ENCODE peak calls at places on chromosomes 13 and 19, in six cellular contexts. C is lower leg skin, G is spleen, H is A549, O is heart left ventricle, J is vagina. R is an unnamed sample.
A peak's percentile ranks its signal among the peaks of the same experiment; 100 is the strongest.

GRCh38 chr13:48873598-48873997 is 102.1 kb upstream of the FNDC3A start:
- DNase-seq in C (no peak), J (no peak), H (no peak), G (no peak), O (no peak), R (no peak)

GRCh38 chr19:15971217-15971616 is 22.4 kb downstream of the OR10H4 start:
- DNase-seq in C (no peak), O (no peak), G (no peak), J (no peak), H (no peak), R (no peak)

GRCh38 chr13:43985437-43986051 is 105.8 kb downstream of the LACC1 start:
- DNase-seq in C (no peak), G (no peak), J (no peak), O (no peak), H (no peak), R (no peak)

GRCh38 chr19:2246801-2247361 is 2.2 kb upstream of the AMH start:
- DNase-seq in H (no peak), G (no peak), C (no peak), J (no peak), O (peak; percentile 73), R (no peak)

GRCh38 chr13:29369060-29369743 is 226.3 kb downstream of the SLC7A1 start:
- DNase-seq in H (no peak), G (no peak), C (no peak), J (no peak), O (no peak), R (peak; percentile 9)

GRCh38 chr19:36215276-36216171 is 618 bp downstream of the ZNF146 start:
- DNase-seq in H (peak; percentile 57), G (no peak), J (no peak), O (no peak), C (no peak), R (no peak)

GRCh38 chr13:95834134-95834765 is 157.3 kb downstream of the DNAJC3 start:
- DNase-seq in O (peak; percentile 54), C (peak; percentile 91), J (no peak), G (peak; percentile 84), H (peak; percentile 26), R (peak; percentile 29)

GRCh38 chr13:112952759-112953541 is 16.1 kb upstream of the MCF2L start:
- DNase-seq in O (no peak), H (no peak), J (no peak), C (peak; percentile 59), G (peak; percentile 59), R (no peak)

GRCh38 chr13:95335667-95336066 is 34.4 kb upstream of the ABCC4 start:
- DNase-seq in H (no peak), J (no peak), G (no peak), C (no peak), O (no peak), R (no peak)

GRCh38 chr13:90365130-90365529 is 982.4 kb upstream of the MIR17HG start:
- DNase-seq in C (no peak), O (no peak), G (no peak), J (no peak), H (no peak), R (no peak)

GRCh38 chr19:18479964-18480723 is 41.7 kb downstream of the ELL start:
- DNase-seq in J (no peak), O (peak; percentile 83), H (no peak), C (peak; percentile 96), G (peak; percentile 81), R (no peak)

GRCh38 chr13:45206340-45206739 is 5.5 kb upstream of the KCTD4 start:
- DNase-seq in C (no peak), J (no peak), O (no peak), G (no peak), H (peak; percentile 28), R (no peak)

GRCh38 chr13:85651440-85651839 is 147.8 kb downstream of the SLITRK6 start:
- DNase-seq in J (no peak), O (no peak), C (no peak), H (no peak), G (no peak), R (no peak)

GRCh38 chr19:12159773-12160414 is 3.0 kb upstream of the ZNF136 start:
- DNase-seq in O (no peak), G (no peak), J (no peak), C (no peak), H (no peak), R (no peak)

GRCh38 chr13:98298599-98298998 is 121.5 kb upstream of the RNF113B start:
- DNase-seq in J (no peak), G (no peak), O (no peak), H (no peak), C (no peak), R (no peak)

GRCh38 chr19:5805465-5806132 is 732 bp downstream of the NRTN start:
- DNase-seq in O (peak; percentile 83), J (no peak), C (peak; percentile 93), G (peak; percentile 85), H (peak; percentile 81), R (peak; percentile 71)

GRCh38 chr19:1287622-1288527 is 2.2 kb downstream of the EFNA2 start:
- DNase-seq in H (no peak), C (no peak), G (no peak), O (no peak), J (no peak), R (no peak)

GRCh38 chr19:17555929-17556813 is 722 bp downstream of the COLGALT1 start:
- DNase-seq in O (peak; percentile 86), C (peak; percentile 94), J (no peak), G (peak; percentile 90), H (no peak), R (peak; percentile 18)

GRCh38 chr13:113904411-113904810 is 40.5 kb upstream of the GAS6 start:
- DNase-seq in G (peak; percentile 55), O (no peak), C (peak; percentile 82), H (peak; percentile 6), J (no peak), R (no peak)

GRCh38 chr19:51066816-51067215 is 1.9 kb upstream of the KLK13 start:
- DNase-seq in G (no peak), J (no peak), O (no peak), H (no peak), C (no peak), R (no peak)

GRCh38 chr19:11479470-11480080 is 1.3 kb downstream of the ELAVL3 start:
- DNase-seq in G (no peak), J (no peak), C (no peak), O (no peak), H (no peak), R (no peak)

GRCh38 chr19:50203281-50204080 is at the start of gene MYH14:
- DNase-seq in O (peak; percentile 88), C (peak; percentile 92), J (no peak), H (peak; percentile 99), G (peak; percentile 47), R (peak; percentile 97)

GRCh38 chr19:1942934-1943555 is 2.1 kb downstream of the CSNK1G2 start:
- DNase-seq in C (no peak), O (no peak), J (no peak), H (no peak), G (no peak), R (no peak)

GRCh38 chr13:111255228-111255790 is 65.1 kb upstream of the TEX29 start:
- DNase-seq in O (no peak), J (no peak), G (no peak), C (no peak), H (no peak), R (no peak)

GRCh38 chr19:44582581-44583265 is 30.6 kb upstream of the IGSF23 start:
- DNase-seq in O (no peak), G (no peak), J (no peak), C (peak; percentile 69), H (peak; percentile 58), R (no peak)

GRCh38 chr19:51948979-51949378 is 21.7 kb downstream of the ZNF613 start:
- DNase-seq in H (no peak), J (no peak), G (no peak), C (no peak), O (peak; percentile 60), R (no peak)

DNA sequence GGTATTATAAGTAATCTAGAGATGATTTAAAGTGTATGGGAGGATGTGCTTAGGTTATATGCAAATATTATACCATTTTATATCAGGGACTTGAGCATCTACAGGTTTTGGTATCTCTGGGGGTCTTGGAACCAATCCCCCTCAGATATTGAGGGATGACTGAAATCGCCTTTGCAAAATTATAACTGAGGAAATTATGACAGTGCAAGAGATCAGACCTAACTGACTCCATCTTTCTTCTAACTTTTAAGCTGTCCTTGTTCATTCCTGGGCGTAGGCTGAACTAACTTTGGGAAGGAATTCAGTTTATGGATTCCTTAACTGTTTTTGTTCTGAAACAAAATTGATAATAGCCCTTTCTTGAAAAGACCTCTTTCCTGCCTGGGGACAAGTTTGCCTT is 190.7 kb upstream of the KL start:
- DNase-seq in C (no peak), G (no peak), H (no peak), J (no peak), O (no peak), R (no peak)
- TF ChIP-seq POLR2A in C (no peak), G (no peak), H (no peak), J (no peak), O (no peak), R (no peak)

GRCh38 chr19:8593931-8594330 is 16.6 kb downstream of the ADAMTS10 start:
- DNase-seq in O (no peak), H (no peak), G (no peak), J (no peak), C (no peak), R (no peak)
- TF ChIP-seq CTCF in O (no peak), H (peak; percentile 44), G (no peak), J (no peak), C (no peak), R (no peak)

GRCh38 chr13:53032849-53033248 is 4.2 kb downstream of the OLFM4 start:
- DNase-seq in J (no peak), G (no peak), H (no peak), C (no peak), O (no peak), R (no peak)

GRCh38 chr13:53028063-53028462 is 550 bp upstream of the OLFM4 start:
- DNase-seq in J (no peak), C (no peak), H (no peak), O (no peak), G (no peak), R (no peak)

GRCh38 chr13:53023246-53023645 is 5.4 kb upstream of the OLFM4 start:
- DNase-seq in J (no peak), G (no peak), C (no peak), H (no peak), O (no peak), R (no peak)

GRCh38 chr13:53028637-53029121 is at the start of gene OLFM4:
- DNase-seq in O (no peak), G (no peak), J (no peak), C (no peak), H (no peak), R (no peak)
- TF ChIP-seq POLR2A in O (no peak), G (no peak), J (no peak), C (no peak), H (no peak), R (no peak)

DNA sequence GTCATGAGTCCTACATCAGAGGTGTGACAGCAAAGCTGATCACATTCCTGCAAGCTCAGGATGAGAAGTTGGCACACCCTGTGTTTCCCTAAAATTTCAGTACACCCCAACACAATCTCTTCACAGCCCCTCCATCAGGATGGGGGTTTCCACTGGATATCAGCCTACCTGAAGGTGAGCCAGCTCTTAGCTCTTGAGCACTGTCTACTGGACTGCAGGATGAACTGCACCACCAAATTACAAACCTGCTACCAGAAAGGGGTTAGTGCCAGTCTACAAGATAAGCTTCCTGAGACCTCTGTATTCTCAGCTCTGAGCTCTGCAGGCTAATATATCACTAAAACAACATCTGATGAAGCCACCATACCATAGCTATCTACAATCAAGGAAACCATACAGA is 1616.2 kb upstream of the SPRY2 start:
- DNase-seq in O (no peak), C (no peak), G (no peak), J (no peak), H (peak; percentile 0), R (no peak)
- TF ChIP-seq CTCF in O (no peak), C (no peak), G (no peak), J (no peak), H (no peak), R (no peak)